ENCODE peak calls at places on chromosomes 13 and 19, in six cellular contexts. U is GOT3, Q is NCI-H2029 treated with DMSO at 0.1 percent for 48 hours, A is transverse colon, C is iris pigment epithelial cell, Y is ovary. L is an unnamed sample.

GRCh38 chr13:61531383-61532065 is 115.9 kb upstream of the PCDH20 start:
- DNase-seq in U (no peak), Q (no peak), A (no peak), C (no peak), Y (no peak), L (no peak)

GRCh38 chr19:16834747-16835146 is 5.5 kb downstream of the SIN3B start:
- DNase-seq in U (no peak), Q (no peak), A (no peak), C (no peak), Y (no peak), L (no peak)

GRCh38 chr19:32322541-32322940 is 22.9 kb upstream of the ZNF507 start:
- DNase-seq in U (no peak), Q (no peak), A (peak), C (no peak), Y (no peak), L (no peak)

GRCh38 chr19:15112385-15112784 is 5.2 kb downstream of the SYDE1 start:
- DNase-seq in U (no peak), Q (no peak), A (no peak), C (no peak), Y (no peak), L (no peak)

GRCh38 chr19:6528544-6529121 is 2.2 kb upstream of the TNFSF9 start:
- DNase-seq in U (no peak), Q (no peak), A (peak), C (no peak), Y (no peak), L (no peak)

GRCh38 chr13:106352850-106353249 is 182.6 kb downstream of the EFNB2 start:
- DNase-seq in U (no peak), Q (no peak), A (no peak), C (peak), Y (no peak), L (no peak)

GRCh38 chr19:55485439-55486011 is 537 bp downstream of the NAT14 start:
- DNase-seq in U (no peak), Q (no peak), A (no peak), C (no peak), Y (peak), L (no peak)

GRCh38 chr19:18205180-18205915 is 1.5 kb upstream of the RAB3A start:
- DNase-seq in U (no peak), Q (no peak), A (peak), C (peak), Y (peak), L (no peak)

GRCh38 chr13:104779311-104779710 is 1713.1 kb upstream of the SLC10A2 start:
- DNase-seq in U (no peak), Q (no peak), A (no peak), C (peak), Y (no peak), L (no peak)

GRCh38 chr13:101544979-101545378 is 92.5 kb downstream of the ITGBL1 start:
- DNase-seq in U (no peak), Q (no peak), A (no peak), C (no peak), Y (no peak), L (no peak)

GRCh38 chr19:9528757-9529336 is 9.6 kb downstream of the ZNF426 start:
- DNase-seq in U (no peak), Q (no peak), A (no peak), C (peak), Y (no peak), L (no peak)

GRCh38 chr19:6260912-6261636 is 18.7 kb downstream of the MLLT1 start:
- DNase-seq in U (no peak), Q (no peak), A (no peak), C (no peak), Y (peak), L (no peak)

GRCh38 chr19:2455481-2456300 is 1.1 kb downstream of the LMNB2 start:
- DNase-seq in U (no peak), Q (no peak), A (peak), C (no peak), Y (peak), L (no peak)

GRCh38 chr13:26985285-26985878 is 186.2 kb downstream of the USP12 start:
- DNase-seq in U (peak), Q (peak), A (peak), C (peak), Y (peak), L (peak)